ENCODE peak calls at places on chromosomes 1 and 21, in six cellular contexts. V, G, P, J, S and T are unnamed samples.

GRCh38 chr1:51961954-51962353 is 28.5 kb downstream of the RAB3B start:
- DNase-seq in V (no peak), P (no peak), S (no peak), J (no peak), G (no peak), T (no peak)

GRCh38 chr1:156259805-156260204 is 11.9 kb upstream of the PAQR6 start:
- DNase-seq in P (no peak), S (no peak), G (no peak), V (no peak), J (no peak), T (no peak)

GRCh38 chr1:12052997-12053686 is 10.0 kb upstream of the TNFRSF8 start:
- DNase-seq in V (no peak), J (no peak), G (no peak), P (no peak), S (no peak), T (no peak)

GRCh38 chr1:14369526-14370213 is 228.8 kb upstream of the KAZN start:
- DNase-seq in V (peak), P (no peak), S (no peak), G (peak), J (peak), T (no peak)

GRCh38 chr1:38071530-38072266 is 25.1 kb upstream of the POU3F1 start:
- DNase-seq in S (peak), G (peak), J (peak), V (peak), P (peak), T (peak)

GRCh38 chr1:30710407-30710806 is 13.0 kb downstream of the MATN1 start:
- DNase-seq in P (no peak), G (no peak), J (no peak), S (no peak), V (no peak), T (no peak)

GRCh38 chr1:54922921-54923421 is 36.0 kb upstream of the DHCR24 start:
- DNase-seq in V (peak), G (no peak), P (peak), J (no peak), S (peak), T (no peak)

GRCh38 chr1:78045850-78046778 is at the start of gene GIPC2:
- DNase-seq in G (no peak), P (no peak), V (peak), J (no peak), S (peak), T (peak)

GRCh38 chr1:20974951-20975350 is 187.8 kb upstream of the HP1BP3 start:
- DNase-seq in J (no peak), S (no peak), V (no peak), G (no peak), P (no peak), T (no peak)

GRCh38 chr1:183278736-183279591 is 92.9 kb downstream of the LAMC2 start:
- DNase-seq in J (no peak), P (peak), V (peak), G (no peak), S (peak), T (peak)

GRCh38 chr1:6170116-6170741 is 9.9 kb downstream of the CHD5 start:
- DNase-seq in G (no peak), V (no peak), P (no peak), J (no peak), S (no peak), T (no peak)

GRCh38 chr1:77834771-77835334 is 53.6 kb upstream of the NEXN start:
- DNase-seq in J (no peak), G (no peak), P (no peak), S (peak), V (peak), T (peak)

GRCh38 chr1:205783904-205784303 is 8.6 kb upstream of the RAB29 start:
- DNase-seq in S (peak), G (no peak), P (no peak), J (no peak), V (peak), T (peak)

GRCh38 chr1:74468982-74469603 is 43.3 kb downstream of the LRRC53 start:
- DNase-seq in P (peak), G (peak), S (peak), J (peak), V (peak), T (peak)

GRCh38 chr1:209567788-209568187 is 15.7 kb upstream of the CAMK1G start:
- DNase-seq in G (no peak), P (peak), J (no peak), S (peak), V (peak), T (peak)

GRCh38 chr1:9125325-9125724 is 3.6 kb downstream of the GPR157 start:
- DNase-seq in G (peak), P (no peak), J (no peak), V (no peak), S (no peak), T (no peak)
- H3K4me2 ChIP-seq in G (peak), P (no peak), J (no peak), V (no peak), S (no peak), T (no peak)

GRCh38 chr1:155253208-155253607 is 2.1 kb downstream of the ENTREP3 start:
- DNase-seq in V (no peak), P (no peak), J (no peak), S (no peak), G (no peak), T (no peak)

GRCh38 chr1:155253797-155254196 is 1.5 kb downstream of the ENTREP3 start:
- DNase-seq in P (peak), S (no peak), V (no peak), G (no peak), J (no peak), T (peak)

GRCh38 chr1:155255243-155256100 is at the start of gene ENTREP3:
- DNase-seq in P (peak), V (peak), J (peak), G (peak), S (peak), T (peak)

GRCh38 chr1:155254714-155255242 is 505 bp downstream of the ENTREP3 start:
- DNase-seq in V (no peak), J (no peak), P (no peak), S (no peak), G (no peak), T (no peak)

DNA sequence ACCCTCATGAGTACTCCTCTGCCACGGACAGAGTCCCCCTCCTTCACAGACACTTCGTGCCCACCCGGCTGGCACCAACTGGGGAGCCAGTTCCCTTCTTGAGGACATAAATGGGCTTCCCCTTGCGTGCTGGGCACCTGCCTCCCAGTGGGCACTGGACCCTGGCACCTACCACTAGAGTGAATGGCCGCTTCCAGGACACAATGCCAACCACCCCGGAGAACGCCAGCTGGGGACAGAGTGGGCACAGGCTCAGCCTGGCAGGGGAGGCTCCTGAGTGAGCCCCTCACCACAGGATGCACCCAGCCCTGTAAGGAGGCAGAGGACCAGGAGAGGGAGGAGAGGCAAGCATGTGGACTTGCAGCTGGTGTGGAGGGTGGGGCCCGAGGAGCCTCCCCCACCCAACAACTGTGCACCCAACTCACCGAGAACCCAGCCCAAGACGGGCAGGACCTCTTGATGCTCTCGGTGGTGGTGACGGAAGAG is 1.0 kb downstream of the ENTREP3 start:
- DNase-seq in P (no peak), G (no peak), V (no peak), S (no peak), J (no peak), T (no peak)
- H2AFZ ChIP-seq in P (peak), G (no peak), V (no peak), S (peak), J (peak), T (peak)

GRCh38 chr21:35273331-35273730 is 224.2 kb upstream of the RUNX1 start:
- DNase-seq in P (no peak), S (no peak), V (no peak), G (no peak), J (no peak), T (no peak)
- H3K4me2 ChIP-seq in P (no peak), S (no peak), V (no peak), G (no peak), J (no peak), T (no peak)

GRCh38 chr1:65525297-65526048 is 105.0 kb downstream of the LEPR start:
- DNase-seq in J (no peak), V (no peak), S (no peak), P (no peak), G (no peak), T (no peak)
- H2AFZ ChIP-seq in J (no peak), V (no peak), S (peak), P (no peak), G (no peak), T (peak)

GRCh38 chr1:203124546-203125317 is 2.8 kb upstream of the ADORA1 start:
- DNase-seq in S (peak), P (peak), V (peak), G (no peak), J (no peak), T (peak)

GRCh38 chr1:203127672-203128611 is at the start of gene ADORA1:
- DNase-seq in S (peak), V (peak), G (no peak), J (peak), P (peak), T (peak)

GRCh38 chr1:203128691-203129500 is 1.4 kb downstream of the ADORA1 start:
- DNase-seq in G (no peak), S (no peak), V (no peak), J (no peak), P (no peak), T (no peak)

GRCh38 chr1:203126151-203126865 is 1.2 kb upstream of the ADORA1 start:
- DNase-seq in G (no peak), S (peak), J (no peak), P (no peak), V (peak), T (peak)

GRCh38 chr1:203126866-203127671 is 457 bp upstream of the ADORA1 start:
- DNase-seq in S (peak), V (peak), G (no peak), P (no peak), J (no peak), T (peak)
- H3K4me2 ChIP-seq in S (peak), V (peak), G (no peak), P (peak), J (peak), T (peak)

GRCh38 chr1:18926315-18927081 is 24.1 kb upstream of the ALDH4A1 start:
- DNase-seq in J (peak), S (peak), G (peak), P (peak), V (peak), T (peak)
- H2AFZ ChIP-seq in J (peak), S (peak), G (peak), P (peak), V (peak), T (peak)

GRCh38 chr1:23728997-23729390 is 14.3 kb upstream of the ELOA start:
- DNase-seq in P (no peak), G (no peak), S (no peak), V (no peak), J (no peak), T (no peak)
- H3K4me2 ChIP-seq in P (no peak), G (peak), S (no peak), V (no peak), J (no peak), T (no peak)

DNA sequence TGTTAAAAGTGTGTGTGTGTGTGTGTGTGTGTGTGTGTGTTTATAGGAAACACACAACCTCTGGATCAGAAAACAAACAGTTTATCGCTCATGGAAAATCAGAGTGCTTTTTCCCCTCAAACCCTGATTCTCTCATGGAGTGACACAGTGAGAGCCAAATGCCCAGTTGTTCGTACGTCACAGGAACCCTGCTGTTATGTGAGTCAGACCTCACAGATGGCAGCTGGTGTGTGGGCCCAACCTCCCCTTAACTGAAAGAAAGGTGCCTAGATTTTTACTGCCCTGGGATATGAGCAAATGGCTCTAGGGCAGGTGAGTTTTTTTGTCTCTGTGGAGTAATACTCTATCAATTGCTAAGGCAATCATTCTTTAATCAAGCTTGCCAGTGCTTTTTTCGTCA is 1788.1 kb downstream of the BRINP3 start:
- DNase-seq in J (no peak), G (no peak), V (peak), P (peak), S (peak), T (peak)
- H2AFZ ChIP-seq in J (no peak), G (no peak), V (no peak), P (peak), S (peak), T (no peak)